ENCODE peak calls at places on chromosome 5, in four cellular contexts. C, A, N and M are unnamed samples.

GRCh38 chr5:160520609-160521391 is 99.1 kb downstream of the PTTG1 start:
- DNase-seq in C (no peak), A (no peak), N (no peak), M (no peak)

GRCh38 chr5:108420755-108421154 is 38.9 kb upstream of the FBXL17 start:
- DNase-seq in C (no peak), A (no peak), N (no peak), M (no peak)

GRCh38 chr5:33891731-33892418 is at the start of gene ADAMTS12:
- DNase-seq in C (no peak), A (peak), N (no peak), M (peak)

GRCh38 chr5:40973364-40974004 is 64.2 kb downstream of the C7 start:
- DNase-seq in C (no peak), A (no peak), N (no peak), M (no peak)

GRCh38 chr5:143896981-143897380 is 85.0 kb downstream of the HMHB1 start:
- DNase-seq in C (no peak), A (no peak), N (no peak), M (no peak)

GRCh38 chr5:142931896-142932686 is 161.9 kb downstream of the ARHGAP26 start:
- DNase-seq in C (no peak), A (no peak), N (no peak), M (no peak)

GRCh38 chr5:119395080-119395836 is 39.4 kb downstream of the TNFAIP8 start:
- DNase-seq in C (no peak), A (no peak), N (no peak), M (no peak)

GRCh38 chr5:178232124-178232919 is at the start of gene PHYKPL:
- DNase-seq in C (no peak), A (peak), N (peak), M (no peak)

GRCh38 chr5:79924936-79925893 is 65.8 kb downstream of the MTX3 start:
- DNase-seq in C (no peak), A (no peak), N (peak), M (no peak)

GRCh38 chr5:77952811-77953210 is 176.7 kb upstream of the TBCA start:
- DNase-seq in C (no peak), A (no peak), N (no peak), M (no peak)

GRCh38 chr5:181100121-181101015 is 30.6 kb downstream of the OR2V1 start:
- DNase-seq in C (no peak), A (no peak), N (no peak), M (no peak)

GRCh38 chr5:130168211-130168610 is 263.9 kb downstream of the CHSY3 start:
- DNase-seq in C (no peak), A (no peak), N (no peak), M (no peak)

GRCh38 chr5:67065237-67065636 is 131.4 kb downstream of the CD180 start:
- DNase-seq in C (no peak), A (no peak), N (no peak), M (no peak)

GRCh38 chr5:118397231-118397630 is 591.1 kb downstream of the DTWD2 start:
- DNase-seq in C (no peak), A (no peak), N (no peak), M (no peak)

GRCh38 chr5:166102947-166103346 is 2188.5 kb upstream of the WWC1 start:
- DNase-seq in C (no peak), A (no peak), N (no peak), M (no peak)

GRCh38 chr5:178439411-178440162 is 150.6 kb downstream of the COL23A1 start:
- DNase-seq in C (no peak), A (no peak), N (no peak), M (no peak)